ENCODE peak calls at places on chromosomes 7 and 10, in ten cellular contexts. One of them, this sample, is unnamed.

GRCh38 chr7:64574481-64575159 is 11.7 kb upstream of the ZNF680 start:
- DNase-seq in esophagus squamous epithelium: no peak
- DNase-seq in cardiac muscle cell: peak; percentile 89
- DNase-seq in psoas muscle: peak; percentile 47
- DNase-seq in HCT116: no peak
- DNase-seq in A549: no peak
- DNase-seq in right lobe of liver: no peak
- DNase-seq in PC-9: peak; percentile 47
- DNase-seq in mesendoderm: peak; percentile 77
- DNase-seq in CD8-positive, alpha-beta T cell: no peak
- DNase-seq in this sample: peak; percentile 22

GRCh38 chr10:75959209-75959608 is 527.8 kb downstream of the LRMDA start:
- DNase-seq in right lobe of liver: no peak
- DNase-seq in PC-9: peak; percentile 58
- DNase-seq in HCT116: peak; percentile 80
- DNase-seq in psoas muscle: no peak
- DNase-seq in esophagus squamous epithelium: no peak
- DNase-seq in mesendoderm: peak; percentile 59
- DNase-seq in cardiac muscle cell: peak; percentile 58
- DNase-seq in A549: peak; percentile 41
- DNase-seq in CD8-positive, alpha-beta T cell: no peak
- DNase-seq in this sample: no peak

GRCh38 chr10:79336276-79336675 is 11.0 kb upstream of the PPIF start:
- DNase-seq in CD8-positive, alpha-beta T cell: no peak
- DNase-seq in right lobe of liver: peak; percentile 10
- DNase-seq in PC-9: no peak
- DNase-seq in mesendoderm: no peak
- DNase-seq in psoas muscle: no peak
- DNase-seq in cardiac muscle cell: no peak
- DNase-seq in HCT116: no peak
- DNase-seq in A549: no peak
- DNase-seq in esophagus squamous epithelium: no peak
- DNase-seq in this sample: no peak

GRCh38 chr10:100419911-100420449 is 42.8 kb upstream of the WNT8B start:
- DNase-seq in PC-9: no peak
- DNase-seq in esophagus squamous epithelium: no peak
- DNase-seq in mesendoderm: no peak
- DNase-seq in HCT116: no peak
- DNase-seq in right lobe of liver: no peak
- DNase-seq in cardiac muscle cell: no peak
- DNase-seq in CD8-positive, alpha-beta T cell: no peak
- DNase-seq in A549: no peak
- DNase-seq in psoas muscle: no peak
- DNase-seq in this sample: no peak

GRCh38 chr10:4450981-4451501 is 375.0 kb upstream of the AKR1E2 start:
- DNase-seq in PC-9: peak; percentile 72
- DNase-seq in esophagus squamous epithelium: no peak
- DNase-seq in A549: no peak
- DNase-seq in mesendoderm: peak; percentile 71
- DNase-seq in right lobe of liver: no peak
- DNase-seq in HCT116: no peak
- DNase-seq in cardiac muscle cell: peak; percentile 85
- DNase-seq in psoas muscle: no peak
- DNase-seq in CD8-positive, alpha-beta T cell: no peak
- DNase-seq in this sample: no peak

GRCh38 chr7:92402920-92403759 is 44.1 kb upstream of the GATAD1 start:
- DNase-seq in mesendoderm: peak; percentile 65
- DNase-seq in HCT116: no peak
- DNase-seq in psoas muscle: no peak
- DNase-seq in esophagus squamous epithelium: no peak
- DNase-seq in right lobe of liver: no peak
- DNase-seq in CD8-positive, alpha-beta T cell: no peak
- DNase-seq in cardiac muscle cell: peak; percentile 48
- DNase-seq in PC-9: no peak
- DNase-seq in A549: no peak
- DNase-seq in this sample: no peak

GRCh38 chr7:141074997-141075396 is 1.1 kb downstream of the TMEM178B start:
- DNase-seq in psoas muscle: no peak
- DNase-seq in cardiac muscle cell: no peak
- DNase-seq in PC-9: no peak
- DNase-seq in CD8-positive, alpha-beta T cell: no peak
- DNase-seq in HCT116: no peak
- DNase-seq in mesendoderm: no peak
- DNase-seq in esophagus squamous epithelium: no peak
- DNase-seq in A549: no peak
- DNase-seq in right lobe of liver: no peak
- DNase-seq in this sample: no peak

GRCh38 chr10:117260094-117260493 is 19.2 kb downstream of the SLC18A2 start:
- DNase-seq in mesendoderm: no peak
- DNase-seq in CD8-positive, alpha-beta T cell: no peak
- DNase-seq in PC-9: no peak
- DNase-seq in psoas muscle: no peak
- DNase-seq in right lobe of liver: no peak
- DNase-seq in HCT116: no peak
- DNase-seq in A549: no peak
- DNase-seq in esophagus squamous epithelium: no peak
- DNase-seq in cardiac muscle cell: no peak
- DNase-seq in this sample: no peak

GRCh38 chr10:35643151-35643975 is 1.3 kb upstream of the FZD8 start:
- DNase-seq in right lobe of liver: peak; percentile 70
- DNase-seq in PC-9: no peak
- DNase-seq in CD8-positive, alpha-beta T cell: no peak
- DNase-seq in A549: peak; percentile 36
- DNase-seq in esophagus squamous epithelium: no peak
- DNase-seq in cardiac muscle cell: peak; percentile 79
- DNase-seq in psoas muscle: peak; percentile 77
- DNase-seq in HCT116: no peak
- DNase-seq in mesendoderm: peak; percentile 88
- DNase-seq in this sample: peak; percentile 60

GRCh38 chr7:107632466-107632865 is 28.2 kb upstream of the SLC26A4 start:
- DNase-seq in HCT116: no peak
- DNase-seq in esophagus squamous epithelium: no peak
- DNase-seq in right lobe of liver: no peak
- DNase-seq in mesendoderm: no peak
- DNase-seq in psoas muscle: no peak
- DNase-seq in CD8-positive, alpha-beta T cell: no peak
- DNase-seq in PC-9: no peak
- DNase-seq in cardiac muscle cell: no peak
- DNase-seq in A549: no peak
- DNase-seq in this sample: no peak

GRCh38 chr7:20575758-20576135 is 39.7 kb upstream of the ABCB5 start:
- DNase-seq in esophagus squamous epithelium: no peak
- DNase-seq in psoas muscle: no peak
- DNase-seq in mesendoderm: no peak
- DNase-seq in right lobe of liver: no peak
- DNase-seq in CD8-positive, alpha-beta T cell: no peak
- DNase-seq in A549: no peak
- DNase-seq in cardiac muscle cell: no peak
- DNase-seq in HCT116: no peak
- DNase-seq in PC-9: no peak
- DNase-seq in this sample: no peak
- H3K4me1 ChIP-seq in esophagus squamous epithelium: no peaks in the 10 kb centered on the region
- H3K4me1 ChIP-seq in psoas muscle: no peaks in the 10 kb centered on the region
- H3K4me1 ChIP-seq in mesendoderm: no peaks in the 10 kb centered on the region
- H3K4me1 ChIP-seq in right lobe of liver: no peaks in the 10 kb centered on the region
- H3K4me1 ChIP-seq in CD8-positive, alpha-beta T cell: no peaks in the 10 kb centered on the region
- H3K4me1 ChIP-seq in A549: no peaks in the 10 kb centered on the region
- H3K4me1 ChIP-seq in cardiac muscle cell: peaks cover 11% of the 10 kb centered on the region
- H3K4me1 ChIP-seq in HCT116: no peaks in the 10 kb centered on the region
- H3K4me1 ChIP-seq in PC-9: no peaks in the 10 kb centered on the region
- H3K4me1 ChIP-seq in this sample: no peaks in the 10 kb centered on the region

DNA sequence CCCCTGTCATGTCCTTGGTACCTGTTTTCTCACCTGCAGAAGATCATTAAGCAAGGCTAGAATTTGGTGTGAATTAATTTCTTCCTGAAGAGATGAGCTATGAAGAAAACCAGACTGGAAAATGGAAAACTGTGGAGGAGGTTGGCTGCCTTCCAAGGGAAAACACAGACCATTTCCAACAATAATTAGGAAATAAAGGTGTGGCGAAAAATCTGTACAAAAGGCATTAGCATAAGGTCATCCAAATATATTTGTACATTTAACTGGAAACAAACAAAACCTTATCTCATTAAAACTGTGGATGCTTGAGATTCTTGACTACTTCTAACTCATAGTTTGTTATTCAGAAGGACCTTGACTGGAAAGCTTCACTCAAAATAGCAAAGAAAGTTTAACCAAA is 1.7 kb downstream of the STN1 start:
- DNase-seq in cardiac muscle cell: peak; percentile 50
- DNase-seq in esophagus squamous epithelium: no peak
- DNase-seq in A549: no peak
- DNase-seq in CD8-positive, alpha-beta T cell: no peak
- DNase-seq in right lobe of liver: no peak
- DNase-seq in HCT116: no peak
- DNase-seq in PC-9: no peak
- DNase-seq in mesendoderm: no peak
- DNase-seq in psoas muscle: no peak
- DNase-seq in this sample: no peak
- H3K4me3 ChIP-seq in cardiac muscle cell: no peak overlapping the region
- H3K4me3 ChIP-seq in esophagus squamous epithelium: peak overlapping the region; percentile 81
- H3K4me3 ChIP-seq in A549: peak overlapping the region; percentile 75
- H3K4me3 ChIP-seq in CD8-positive, alpha-beta T cell: peak overlapping the region; percentile 85
- H3K4me3 ChIP-seq in right lobe of liver: no peak overlapping the region
- H3K4me3 ChIP-seq in HCT116: peak overlapping the region; percentile 64
- H3K4me3 ChIP-seq in PC-9: peak overlapping the region; percentile 87
- H3K4me3 ChIP-seq in mesendoderm: no peak overlapping the region
- H3K4me3 ChIP-seq in psoas muscle: peak overlapping the region; percentile 79
- H3K4me3 ChIP-seq in this sample: no peak overlapping the region

GRCh38 chr7:103928581-103928980 is 60.9 kb downstream of the RELN start:
- DNase-seq in right lobe of liver: no peak
- DNase-seq in cardiac muscle cell: no peak
- DNase-seq in psoas muscle: no peak
- DNase-seq in HCT116: no peak
- DNase-seq in A549: no peak
- DNase-seq in CD8-positive, alpha-beta T cell: no peak
- DNase-seq in esophagus squamous epithelium: no peak
- DNase-seq in PC-9: no peak
- DNase-seq in mesendoderm: no peak
- DNase-seq in this sample: no peak
- H3K4me1 ChIP-seq in right lobe of liver: no peaks in the 10 kb centered on the region
- H3K4me1 ChIP-seq in cardiac muscle cell: no peaks in the 10 kb centered on the region
- H3K4me1 ChIP-seq in psoas muscle: no peaks in the 10 kb centered on the region
- H3K4me1 ChIP-seq in HCT116: no peaks in the 10 kb centered on the region
- H3K4me1 ChIP-seq in A549: no peaks in the 10 kb centered on the region
- H3K4me1 ChIP-seq in CD8-positive, alpha-beta T cell: no peaks in the 10 kb centered on the region
- H3K4me1 ChIP-seq in esophagus squamous epithelium: no peaks in the 10 kb centered on the region
- H3K4me1 ChIP-seq in PC-9: no peaks in the 10 kb centered on the region
- H3K4me1 ChIP-seq in mesendoderm: no peaks in the 10 kb centered on the region
- H3K4me1 ChIP-seq in this sample: no peaks in the 10 kb centered on the region

GRCh38 chr10:118522791-118523498 is 72.5 kb downstream of the PRLHR start:
- DNase-seq in right lobe of liver: no peak
- DNase-seq in mesendoderm: peak; percentile 54
- DNase-seq in HCT116: peak; percentile 29
- DNase-seq in A549: no peak
- DNase-seq in esophagus squamous epithelium: no peak
- DNase-seq in PC-9: peak; percentile 97
- DNase-seq in psoas muscle: no peak
- DNase-seq in CD8-positive, alpha-beta T cell: no peak
- DNase-seq in cardiac muscle cell: peak; percentile 46
- DNase-seq in this sample: no peak
- H3K4me3 ChIP-seq in right lobe of liver: no peak overlapping the region
- H3K4me3 ChIP-seq in mesendoderm: no peak overlapping the region
- H3K4me3 ChIP-seq in HCT116: peak overlapping the region; percentile 0
- H3K4me3 ChIP-seq in A549: no peak overlapping the region
- H3K4me3 ChIP-seq in esophagus squamous epithelium: no peak overlapping the region
- H3K4me3 ChIP-seq in PC-9: no peak overlapping the region
- H3K4me3 ChIP-seq in psoas muscle: no peak overlapping the region
- H3K4me3 ChIP-seq in CD8-positive, alpha-beta T cell: no peak overlapping the region
- H3K4me3 ChIP-seq in cardiac muscle cell: no peak overlapping the region
- H3K4me3 ChIP-seq in this sample: no peak overlapping the region

This sample was measured in colonic mucosa.